ENCODE peak calls at places on chromosomes 12 and 14, in eight cellular contexts. One of them, this sample, is unnamed.

GRCh38 chr12:130633771-130634170 is 82.3 kb downstream of the RIMBP2 start:
- DNase-seq in esophagus squamous epithelium: no peak
- DNase-seq in uterus: no peak
- DNase-seq in K562: no peak
- DNase-seq in tibial nerve: no peak
- DNase-seq in IMR-90: no peak
- DNase-seq in sigmoid colon: peak; percentile 59
- DNase-seq in adrenal gland: peak; percentile 23
- DNase-seq in this sample: no peak

GRCh38 chr12:5987573-5987972 is 42.5 kb upstream of the ANO2 start:
- DNase-seq in uterus: no peak
- DNase-seq in IMR-90: no peak
- DNase-seq in adrenal gland: no peak
- DNase-seq in sigmoid colon: no peak
- DNase-seq in tibial nerve: no peak
- DNase-seq in K562: no peak
- DNase-seq in esophagus squamous epithelium: no peak
- DNase-seq in this sample: no peak

GRCh38 chr14:92035890-92036289 is 4.0 kb downstream of the TRIP11 start:
- DNase-seq in tibial nerve: no peak
- DNase-seq in IMR-90: no peak
- DNase-seq in sigmoid colon: no peak
- DNase-seq in uterus: no peak
- DNase-seq in adrenal gland: no peak
- DNase-seq in K562: no peak
- DNase-seq in esophagus squamous epithelium: no peak
- DNase-seq in this sample: no peak

GRCh38 chr12:55067701-55068100 is 47.9 kb downstream of the NEUROD4 start:
- DNase-seq in uterus: no peak
- DNase-seq in K562: no peak
- DNase-seq in adrenal gland: no peak
- DNase-seq in tibial nerve: no peak
- DNase-seq in sigmoid colon: no peak
- DNase-seq in esophagus squamous epithelium: no peak
- DNase-seq in IMR-90: no peak
- DNase-seq in this sample: no peak

GRCh38 chr12:6306151-6306550 is 4.3 kb upstream of the PLEKHG6 start:
- DNase-seq in uterus: no peak
- DNase-seq in tibial nerve: no peak
- DNase-seq in esophagus squamous epithelium: no peak
- DNase-seq in K562: no peak
- DNase-seq in adrenal gland: no peak
- DNase-seq in sigmoid colon: no peak
- DNase-seq in IMR-90: no peak
- DNase-seq in this sample: no peak

GRCh38 chr12:56087220-56087619 is 7.3 kb downstream of the ERBB3 start:
- DNase-seq in K562: no peak
- DNase-seq in tibial nerve: peak; percentile 60
- DNase-seq in sigmoid colon: peak; percentile 75
- DNase-seq in uterus: no peak
- DNase-seq in esophagus squamous epithelium: no peak
- DNase-seq in IMR-90: no peak
- DNase-seq in adrenal gland: peak; percentile 59
- DNase-seq in this sample: peak; percentile 79

GRCh38 chr12:15364221-15365170 is 42.2 kb downstream of the PTPRO start:
- DNase-seq in IMR-90: no peak
- DNase-seq in esophagus squamous epithelium: no peak
- DNase-seq in tibial nerve: no peak
- DNase-seq in uterus: no peak
- DNase-seq in K562: no peak
- DNase-seq in sigmoid colon: no peak
- DNase-seq in adrenal gland: no peak
- DNase-seq in this sample: no peak

GRCh38 chr14:93903342-93904184 is 23.6 kb upstream of the FAM181A start:
- DNase-seq in tibial nerve: no peak
- DNase-seq in sigmoid colon: no peak
- DNase-seq in uterus: no peak
- DNase-seq in esophagus squamous epithelium: no peak
- DNase-seq in adrenal gland: no peak
- DNase-seq in IMR-90: no peak
- DNase-seq in K562: no peak
- DNase-seq in this sample: no peak

GRCh38 chr12:93098077-93098476 is 169.0 kb upstream of the EEA1 start:
- DNase-seq in adrenal gland: peak; percentile 51
- DNase-seq in uterus: peak; percentile 51
- DNase-seq in esophagus squamous epithelium: peak; percentile 13
- DNase-seq in tibial nerve: peak; percentile 33
- DNase-seq in sigmoid colon: no peak
- DNase-seq in IMR-90: peak; percentile 35
- DNase-seq in K562: peak; percentile 53
- DNase-seq in this sample: no peak

GRCh38 chr14:88189040-88189839 is 133.8 kb downstream of the KCNK10 start:
- DNase-seq in sigmoid colon: peak; percentile 76
- DNase-seq in adrenal gland: peak; percentile 84
- DNase-seq in IMR-90: peak; percentile 87
- DNase-seq in esophagus squamous epithelium: no peak
- DNase-seq in uterus: peak; percentile 57
- DNase-seq in K562: peak; percentile 30
- DNase-seq in tibial nerve: peak; percentile 50
- DNase-seq in this sample: peak; percentile 74

GRCh38 chr12:62466018-62466595 is 519 bp upstream of the MON2 start:
- DNase-seq in IMR-90: peak; percentile 32
- DNase-seq in tibial nerve: no peak
- DNase-seq in esophagus squamous epithelium: no peak
- DNase-seq in sigmoid colon: peak; percentile 72
- DNase-seq in uterus: peak; percentile 44
- DNase-seq in adrenal gland: peak; percentile 56
- DNase-seq in K562: peak; percentile 23
- DNase-seq in this sample: no peak

GRCh38 chr12:30847259-30847658 is 79.3 kb upstream of the TSPAN11 start:
- DNase-seq in uterus: no peak
- DNase-seq in esophagus squamous epithelium: no peak
- DNase-seq in adrenal gland: no peak
- DNase-seq in sigmoid colon: no peak
- DNase-seq in tibial nerve: no peak
- DNase-seq in IMR-90: peak; percentile 70
- DNase-seq in K562: peak; percentile 37
- DNase-seq in this sample: no peak

GRCh38 chr12:78473136-78473535 is 391.4 kb upstream of the SYT1 start:
- DNase-seq in tibial nerve: no peak
- DNase-seq in adrenal gland: no peak
- DNase-seq in sigmoid colon: no peak
- DNase-seq in uterus: no peak
- DNase-seq in esophagus squamous epithelium: no peak
- DNase-seq in IMR-90: peak; percentile 56
- DNase-seq in K562: no peak
- DNase-seq in this sample: no peak

GRCh38 chr12:69338120-69338859 is 9.9 kb upstream of the LYZ start:
- DNase-seq in tibial nerve: no peak
- DNase-seq in K562: no peak
- DNase-seq in IMR-90: no peak
- DNase-seq in adrenal gland: no peak
- DNase-seq in sigmoid colon: no peak
- DNase-seq in esophagus squamous epithelium: no peak
- DNase-seq in uterus: no peak
- DNase-seq in this sample: no peak

GRCh38 chr12:132404956-132405741 is 75.8 kb upstream of the GALNT9 start:
- DNase-seq in K562: no peak
- DNase-seq in tibial nerve: no peak
- DNase-seq in IMR-90: no peak
- DNase-seq in sigmoid colon: peak; percentile 63
- DNase-seq in adrenal gland: no peak
- DNase-seq in esophagus squamous epithelium: no peak
- DNase-seq in uterus: no peak
- DNase-seq in this sample: no peak

GRCh38 chr14:64812412-64812811 is 67.3 kb downstream of the SPTB start:
- DNase-seq in esophagus squamous epithelium: no peak
- DNase-seq in K562: peak; percentile 46
- DNase-seq in adrenal gland: no peak
- DNase-seq in uterus: no peak
- DNase-seq in tibial nerve: no peak
- DNase-seq in sigmoid colon: no peak
- DNase-seq in IMR-90: no peak
- DNase-seq in this sample: peak; percentile 78

GRCh38 chr14:54617467-54617866 is 50.5 kb downstream of the SAMD4A start:
- DNase-seq in tibial nerve: no peak
- DNase-seq in esophagus squamous epithelium: no peak
- DNase-seq in uterus: no peak
- DNase-seq in K562: no peak
- DNase-seq in sigmoid colon: no peak
- DNase-seq in adrenal gland: no peak
- DNase-seq in IMR-90: peak; percentile 50
- DNase-seq in this sample: no peak

GRCh38 chr12:51077930-51078329 is 5.5 kb downstream of the CSRNP2 start:
- DNase-seq in uterus: no peak
- DNase-seq in esophagus squamous epithelium: no peak
- DNase-seq in adrenal gland: no peak
- DNase-seq in IMR-90: peak; percentile 46
- DNase-seq in sigmoid colon: no peak
- DNase-seq in K562: no peak
- DNase-seq in tibial nerve: no peak
- DNase-seq in this sample: no peak

GRCh38 chr12:128818065-128819022 is 5.4 kb downstream of the SLC15A4 start:
- DNase-seq in esophagus squamous epithelium: no peak
- DNase-seq in adrenal gland: no peak
- DNase-seq in K562: no peak
- DNase-seq in tibial nerve: no peak
- DNase-seq in uterus: no peak
- DNase-seq in sigmoid colon: peak; percentile 50
- DNase-seq in IMR-90: peak; percentile 43
- DNase-seq in this sample: no peak
- H3K27ac ChIP-seq in esophagus squamous epithelium: peak overlapping the region; percentile 58
- H3K27ac ChIP-seq in adrenal gland: peak overlapping the region; percentile 75
- H3K27ac ChIP-seq in K562: no peak overlapping the region
- H3K27ac ChIP-seq in tibial nerve: peak overlapping the region; percentile 31
- H3K27ac ChIP-seq in uterus: peak overlapping the region; percentile 84
- H3K27ac ChIP-seq in sigmoid colon: peak overlapping the region; percentile 78
- H3K27ac ChIP-seq in IMR-90: peak overlapping the region; percentile 24
- H3K27ac ChIP-seq in this sample: peak overlapping the region; percentile 67

DNA sequence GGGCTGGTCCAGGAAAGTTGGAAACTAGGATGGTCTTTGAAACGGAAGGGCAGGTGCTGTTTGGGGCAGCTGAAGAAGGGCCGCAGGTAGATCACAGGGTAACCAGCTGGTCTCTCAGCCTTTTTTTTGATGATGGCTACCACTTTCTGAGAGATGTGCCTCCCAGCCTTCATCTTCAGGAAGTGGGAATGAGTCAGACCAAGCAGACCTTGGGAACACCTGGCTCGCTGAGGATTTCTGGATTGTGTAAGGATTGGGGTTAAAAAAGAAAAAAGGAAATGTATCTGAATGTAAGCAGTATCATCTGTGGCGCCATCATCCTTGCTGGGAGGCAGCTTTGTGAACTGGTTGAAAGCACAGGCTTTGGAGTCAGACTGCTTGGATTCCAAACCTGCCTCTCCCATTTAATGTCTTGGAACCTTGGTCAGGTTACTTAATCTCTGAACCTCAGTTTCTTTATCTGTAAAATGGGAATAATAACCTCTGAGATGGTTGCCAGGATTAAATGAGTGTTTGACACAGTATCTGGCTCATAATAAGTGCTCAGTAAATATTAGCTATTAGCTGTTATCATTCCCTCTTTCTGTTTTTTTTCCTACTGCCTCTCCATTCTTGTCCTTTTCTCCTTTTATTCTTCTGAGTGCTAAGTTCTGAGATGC is 1.7 kb downstream of the PRPF40B start:
- DNase-seq in IMR-90: peak; percentile 72
- DNase-seq in esophagus squamous epithelium: no peak
- DNase-seq in sigmoid colon: no peak
- DNase-seq in tibial nerve: no peak
- DNase-seq in K562: no peak
- DNase-seq in uterus: no peak
- DNase-seq in adrenal gland: no peak
- DNase-seq in this sample: no peak
- TF ChIP-seq POLR2A in IMR-90: no peak
- TF ChIP-seq POLR2A in esophagus squamous epithelium: no peak
- TF ChIP-seq POLR2A in sigmoid colon: no peak
- TF ChIP-seq POLR2A in tibial nerve: no peak
- TF ChIP-seq POLR2A in K562: no peak
- TF ChIP-seq POLR2A in uterus: no peak
- TF ChIP-seq POLR2A in adrenal gland: no peak
- TF ChIP-seq POLR2A in this sample: no peak

DNA sequence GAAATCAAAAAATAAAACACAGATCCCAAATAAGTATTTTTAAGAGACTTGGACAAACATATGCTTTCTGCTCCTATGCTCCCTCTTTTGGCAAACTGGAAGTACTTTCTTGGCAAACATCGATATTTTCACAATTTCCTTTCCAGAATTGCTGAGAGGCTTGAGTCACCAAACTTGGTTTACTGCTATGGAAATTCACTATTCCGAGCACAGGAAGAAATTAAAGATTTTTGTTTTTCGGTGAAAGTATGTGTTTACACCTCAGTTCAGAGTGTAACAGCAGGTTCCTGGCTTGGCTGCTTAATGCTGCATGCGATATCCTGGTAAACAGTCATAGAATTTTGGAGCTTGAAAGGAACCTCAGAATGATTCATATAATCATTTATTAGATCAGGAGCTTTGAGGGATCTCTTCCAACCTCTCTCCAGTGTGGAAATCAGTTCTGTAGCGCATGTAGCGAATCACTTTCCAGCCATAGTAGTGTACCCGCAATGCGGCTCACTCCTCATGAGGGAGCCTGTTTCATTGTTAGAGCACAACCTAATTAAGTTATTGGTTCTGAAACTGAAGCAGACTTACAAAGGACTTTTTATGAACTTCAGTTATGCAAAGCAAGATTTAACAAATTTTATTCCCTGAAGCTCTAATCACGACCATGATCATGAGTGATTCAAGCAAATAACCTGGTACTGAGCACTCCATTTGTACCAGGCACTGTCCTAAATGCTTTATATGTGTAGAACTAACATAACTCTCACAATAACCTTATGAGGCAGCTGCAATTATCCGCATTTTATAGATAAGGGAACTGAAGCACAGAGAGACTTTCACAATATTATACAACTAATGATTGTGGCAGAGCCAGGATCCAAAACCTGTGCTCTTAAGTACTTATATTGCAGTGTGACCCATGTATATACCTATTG is 56.4 kb upstream of the ATP2A2 start:
- DNase-seq in adrenal gland: peak; percentile 44
- DNase-seq in K562: no peak
- DNase-seq in uterus: peak; percentile 55
- DNase-seq in esophagus squamous epithelium: no peak
- DNase-seq in IMR-90: peak; percentile 89
- DNase-seq in tibial nerve: no peak
- DNase-seq in sigmoid colon: peak; percentile 77
- DNase-seq in this sample: no peak
- H3K4me3 ChIP-seq in adrenal gland: no peak overlapping the region
- H3K4me3 ChIP-seq in K562: no peak overlapping the region
- H3K4me3 ChIP-seq in uterus: peak overlapping the region; percentile 22
- H3K4me3 ChIP-seq in esophagus squamous epithelium: peak overlapping the region; percentile 18
- H3K4me3 ChIP-seq in IMR-90: peak overlapping the region; percentile 25
- H3K4me3 ChIP-seq in tibial nerve: peak overlapping the region; percentile 9
- H3K4me3 ChIP-seq in sigmoid colon: no peak overlapping the region
- H3K4me3 ChIP-seq in this sample: peak overlapping the region; percentile 30

DNA sequence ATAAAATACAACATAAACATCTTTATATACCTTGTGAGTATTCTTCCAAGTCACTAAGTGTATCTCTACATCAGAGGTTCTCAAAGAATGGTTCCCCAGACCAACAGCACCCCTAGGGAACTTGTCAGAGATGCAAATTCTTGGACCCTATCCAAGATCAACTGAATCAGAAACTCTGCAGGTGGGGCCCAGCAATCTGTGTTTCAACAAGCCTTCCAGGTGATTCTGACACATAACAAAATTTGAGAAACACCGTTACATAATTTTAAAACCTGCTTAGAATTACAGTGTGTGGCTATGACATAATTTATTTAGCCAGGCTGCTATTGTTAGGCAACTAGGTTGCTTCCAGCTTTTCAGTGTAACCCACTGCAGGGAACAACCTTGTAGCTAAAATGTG is 49.8 kb downstream of the NTN4 start:
- DNase-seq in IMR-90: no peak
- DNase-seq in sigmoid colon: no peak
- DNase-seq in adrenal gland: no peak
- DNase-seq in uterus: no peak
- DNase-seq in esophagus squamous epithelium: no peak
- DNase-seq in K562: no peak
- DNase-seq in tibial nerve: no peak
- DNase-seq in this sample: no peak
- H3K27ac ChIP-seq in IMR-90: no peak overlapping the region
- H3K27ac ChIP-seq in sigmoid colon: no peak overlapping the region
- H3K27ac ChIP-seq in adrenal gland: no peak overlapping the region
- H3K27ac ChIP-seq in uterus: no peak overlapping the region
- H3K27ac ChIP-seq in esophagus squamous epithelium: no peak overlapping the region
- H3K27ac ChIP-seq in K562: no peak overlapping the region
- H3K27ac ChIP-seq in tibial nerve: no peak overlapping the region
- H3K27ac ChIP-seq in this sample: no peak overlapping the region

This sample was measured in Peyer's patch.